ENCODE peak calls at places on chromosomes 5 and 9, in six cellular contexts. W, O, J, X, H and U are unnamed samples.

GRCh38 chr9:81564632-81565031 is 124.7 kb downstream of the TLE1 start:
- DNase-seq in W (no peak), J (no peak), O (no peak), X (no peak), H (no peak), U (no peak)

GRCh38 chr9:135963938-135964337 is 2.8 kb upstream of the UBAC1 start:
- DNase-seq in J (no peak), O (no peak), H (no peak), X (no peak), W (no peak), U (no peak)

GRCh38 chr5:360277-361027 is 38.9 kb downstream of the AHRR start:
- DNase-seq in J (no peak), H (no peak), X (no peak), O (no peak), W (no peak), U (no peak)

GRCh38 chr5:126544087-126544740 is 50.8 kb downstream of the ALDH7A1 start:
- DNase-seq in X (peak; percentile 61), W (no peak), O (no peak), H (peak; percentile 41), J (no peak), U (no peak)

GRCh38 chr5:128271859-128272446 is 188.4 kb downstream of the SLC12A2 start:
- DNase-seq in H (peak; percentile 89), O (no peak), X (no peak), J (no peak), W (peak; percentile 37), U (no peak)

GRCh38 chr5:72366324-72366976 is 46.3 kb downstream of the PTCD2 start:
- DNase-seq in O (peak; percentile 81), J (peak; percentile 48), X (peak; percentile 69), H (peak; percentile 71), W (no peak), U (peak; percentile 16)

GRCh38 chr5:170348069-170348702 is 41.0 kb downstream of the KCNMB1 start:
- DNase-seq in J (no peak), H (no peak), O (no peak), W (no peak), X (no peak), U (no peak)

GRCh38 chr9:16320338-16320902 is 550.0 kb downstream of the BNC2 start:
- DNase-seq in X (no peak), W (no peak), J (no peak), H (no peak), O (no peak), U (no peak)

GRCh38 chr9:135750786-135751185 is 48.8 kb downstream of the KCNT1 start:
- DNase-seq in H (no peak), O (no peak), X (no peak), J (no peak), W (no peak), U (no peak)

GRCh38 chr5:92380069-92380770 is 997.1 kb upstream of the ARRDC3 start:
- DNase-seq in O (no peak), H (no peak), J (no peak), X (no peak), W (no peak), U (no peak)

GRCh38 chr5:78600656-78601452 is 47.7 kb downstream of the LHFPL2 start:
- DNase-seq in W (peak; percentile 79), J (no peak), O (no peak), X (no peak), H (no peak), U (no peak)

GRCh38 chr5:1209896-1210776 is 8.7 kb downstream of the SLC6A19 start:
- DNase-seq in X (no peak), W (no peak), H (no peak), O (no peak), J (no peak), U (peak; percentile 3)

GRCh38 chr9:87546704-87547103 is 49.0 kb downstream of the DAPK1 start:
- DNase-seq in H (peak; percentile 22), W (no peak), J (no peak), O (no peak), X (no peak), U (no peak)

GRCh38 chr9:105686936-105687335 is 7.4 kb upstream of the TMEM38B start:
- DNase-seq in J (no peak), W (no peak), O (no peak), X (no peak), H (no peak), U (no peak)

GRCh38 chr5:143209881-143210395 is 193.5 kb downstream of the NR3C1 start:
- DNase-seq in O (no peak), W (no peak), H (no peak), X (no peak), J (no peak), U (no peak)

GRCh38 chr5:60338846-60339245 is 361.1 kb downstream of the DEPDC1B start:
- DNase-seq in W (no peak), X (no peak), O (no peak), H (no peak), J (no peak), U (no peak)

GRCh38 chr9:129078691-129079503 is 2.0 kb upstream of the DOLPP1 start:
- DNase-seq in O (no peak), H (no peak), J (no peak), X (peak; percentile 82), W (no peak), U (no peak)

GRCh38 chr5:10518352-10518751 is 45.5 kb upstream of the ANKRD33B start:
- DNase-seq in H (no peak), X (no peak), O (no peak), J (no peak), W (no peak), U (no peak)

GRCh38 chr9:126474786-126475485 is 138.8 kb upstream of the LMX1B start:
- DNase-seq in W (no peak), O (no peak), H (peak; percentile 52), X (no peak), J (no peak), U (no peak)

GRCh38 chr5:140631063-140631462 is 1.9 kb downstream of the CD14 start:
- DNase-seq in W (no peak), H (no peak), X (no peak), J (no peak), O (no peak), U (no peak)

GRCh38 chr9:126407125-126407870 is 80.7 kb downstream of the MVB12B start:
- DNase-seq in J (no peak), X (no peak), H (no peak), W (no peak), O (no peak), U (no peak)

GRCh38 chr9:28301281-28301680 is 728.0 kb upstream of the C9orf72 start:
- DNase-seq in X (no peak), J (no peak), H (peak; percentile 58), O (no peak), W (no peak), U (no peak)

GRCh38 chr5:111461261-111461671 is 51.1 kb downstream of the STARD4 start:
- DNase-seq in W (no peak), O (no peak), J (no peak), X (no peak), H (peak; percentile 20), U (no peak)

GRCh38 chr5:163809480-163809879 is 304.1 kb downstream of the MAT2B start:
- DNase-seq in J (no peak), O (no peak), H (no peak), X (no peak), W (no peak), U (no peak)

GRCh38 chr5:103582364-103582763 is 19.8 kb upstream of the NUDT12 start:
- DNase-seq in O (no peak), H (peak; percentile 55), X (no peak), J (no peak), W (peak; percentile 25), U (no peak)

GRCh38 chr5:17001418-17001817 is 65.3 kb upstream of the MYO10 start:
- DNase-seq in W (no peak), X (no peak), H (no peak), O (no peak), J (no peak), U (no peak)

GRCh38 chr9:21504894-21505293 is 22.8 kb upstream of the IFNE start:
- DNase-seq in X (no peak), J (no peak), W (no peak), O (no peak), H (no peak), U (no peak)

GRCh38 chr5:10387690-10388089 is 34.2 kb downstream of the MARCHF6 start:
- DNase-seq in O (no peak), H (peak; percentile 45), J (no peak), W (no peak), X (no peak), U (no peak)

GRCh38 chr5:132227485-132228240 is at the start of gene P4HA2:
- DNase-seq in O (peak; percentile 78), X (peak; percentile 91), J (peak; percentile 89), W (no peak), H (peak; percentile 61), U (peak; percentile 80)
- H3K4me3 ChIP-seq in O (peak within 1 kb of the TSS; percentile 71), X (peak within 1 kb of the TSS; percentile 54), J (peak within 1 kb of the TSS; percentile 44), W (peak within 1 kb of the TSS; percentile 61), H (peak within 1 kb of the TSS; percentile 58), U (peak within 1 kb of the TSS; percentile 87)

DNA sequence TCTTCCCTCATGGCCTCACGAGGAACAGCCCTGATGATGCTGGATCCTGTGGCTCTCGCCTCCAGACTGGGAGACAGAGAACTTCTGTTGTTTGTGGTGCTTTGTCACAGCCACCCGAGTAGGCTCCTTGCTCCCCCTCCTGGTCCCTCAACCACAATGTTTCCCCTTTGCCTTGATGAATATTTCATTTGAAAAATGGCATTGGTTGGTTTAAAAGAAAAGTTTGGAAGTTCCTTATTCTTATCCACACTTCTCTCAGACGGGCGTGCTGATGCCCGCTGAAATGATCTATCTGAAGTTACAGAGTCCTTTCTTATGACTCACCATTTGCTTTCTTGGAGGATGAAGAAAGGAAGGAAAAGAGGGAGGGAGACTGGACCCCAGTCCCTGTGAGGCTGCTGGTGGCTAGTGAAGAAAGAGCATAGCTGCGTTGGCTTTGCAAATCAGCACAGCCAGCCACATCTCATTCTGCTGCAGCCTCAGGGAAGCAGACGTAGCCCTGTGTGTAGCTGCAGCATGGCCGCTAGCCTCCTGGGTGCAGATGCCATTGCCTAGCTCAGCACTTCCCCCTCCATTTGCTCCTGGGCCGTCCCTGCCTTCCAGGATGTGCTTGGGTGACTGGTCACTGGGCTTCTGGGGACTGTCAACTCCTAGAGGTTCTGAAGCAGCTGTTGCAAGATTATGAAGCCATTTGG is 185.9 kb downstream of the ERCC6L2 start:
- DNase-seq in O (no peak), W (no peak), H (peak; percentile 68), J (no peak), X (no peak), U (peak; percentile 43)
- H3K4me3 ChIP-seq in O (no peak overlapping the region), W (no peak overlapping the region), H (no peak overlapping the region), J (no peak overlapping the region), X (no peak overlapping the region), U (no peak overlapping the region)

GRCh38 chr5:109693535-109694152 is 3.9 kb downstream of the MAN2A1 start:
- DNase-seq in X (no peak), W (no peak), J (no peak), O (no peak), H (peak; percentile 63), U (no peak)

GRCh38 chr5:109694451-109694891 is 4.7 kb downstream of the MAN2A1 start:
- DNase-seq in J (no peak), X (no peak), H (peak; percentile 82), W (no peak), O (no peak), U (no peak)

GRCh38 chr5:109691248-109691574 is 1.5 kb downstream of the MAN2A1 start:
- DNase-seq in W (no peak), H (no peak), J (no peak), X (no peak), O (no peak), U (no peak)

GRCh38 chr5:109692011-109692410 is 2.3 kb downstream of the MAN2A1 start:
- DNase-seq in W (no peak), H (peak; percentile 36), J (no peak), X (no peak), O (no peak), U (no peak)

GRCh38 chr5:109692852-109693251 is 3.1 kb downstream of the MAN2A1 start:
- DNase-seq in H (no peak), W (no peak), J (no peak), X (no peak), O (no peak), U (no peak)
- H3K4me3 ChIP-seq in H (no peak overlapping the region), W (no peak overlapping the region), J (no peak overlapping the region), X (no peak overlapping the region), O (no peak overlapping the region), U (no peak overlapping the region)

GRCh38 chr5:81787843-81788242 is 36.9 kb upstream of the SSBP2 start:
- DNase-seq in X (peak; percentile 63), J (no peak), H (peak; percentile 72), O (peak; percentile 91), W (peak; percentile 9), U (no peak)
- H3K4me3 ChIP-seq in X (no peak overlapping the region), J (no peak overlapping the region), H (no peak overlapping the region), O (no peak overlapping the region), W (no peak overlapping the region), U (no peak overlapping the region)